ENCODE peak calls at places on chromosomes 2 and 18, in six cellular contexts. A is RWPE1, U is right lobe of liver, Z is choroid plexus epithelial cell, P is foreskin fibroblast, D is AG09319. Q is an unnamed sample.
A peak's percentile ranks its signal among the peaks of the same experiment; 100 is the strongest.

GRCh38 chr2:8957593-8957992 is 45.9 kb downstream of the MBOAT2 start:
- DNase-seq in P (no peak), D (no peak), U (no peak), A (no peak), Z (peak; percentile 41), Q (no peak)

GRCh38 chr2:190755796-190756415 is 107.0 kb downstream of the NAB1 start:
- DNase-seq in P (peak; percentile 67), D (no peak), U (no peak), A (no peak), Z (no peak), Q (no peak)

GRCh38 chr2:120283649-120284048 is 31.0 kb downstream of the RALB start:
- DNase-seq in D (no peak), A (no peak), Z (peak; percentile 86), U (no peak), P (no peak), Q (no peak)

GRCh38 chr18:50469380-50469781 is 90.5 kb upstream of the MAPK4 start:
- DNase-seq in D (no peak), P (no peak), A (no peak), Z (no peak), U (peak; percentile 88), Q (no peak)

GRCh38 chr2:176488446-176488845 is 219.2 kb downstream of the MTX2 start:
- DNase-seq in A (no peak), Z (no peak), U (no peak), P (peak; percentile 8), D (no peak), Q (no peak)

GRCh38 chr2:7430869-7431641 is 513.8 kb downstream of the RNF144A start:
- DNase-seq in Z (no peak), U (peak; percentile 65), D (no peak), A (no peak), P (peak; percentile 34), Q (no peak)

GRCh38 chr2:20062615-20063545 is 11.5 kb upstream of the LAPTM4A start:
- DNase-seq in U (no peak), Z (peak; percentile 95), A (no peak), P (peak; percentile 94), D (peak; percentile 84), Q (no peak)

GRCh38 chr2:217691920-217692666 is 310.7 kb downstream of the TNS1 start:
- DNase-seq in A (no peak), D (peak; percentile 77), U (peak; percentile 65), P (peak; percentile 64), Z (peak; percentile 39), Q (no peak)

GRCh38 chr2:172672114-172672513 is 63.5 kb upstream of the RAPGEF4 start:
- DNase-seq in D (no peak), U (no peak), P (peak; percentile 59), A (no peak), Z (no peak), Q (no peak)

GRCh38 chr2:110858135-110858737 is 125.9 kb downstream of the ACOXL start:
- DNase-seq in P (no peak), A (no peak), D (no peak), Z (no peak), U (no peak), Q (no peak)

GRCh38 chr2:188199716-188200128 is 92.0 kb upstream of the GULP1 start:
- DNase-seq in U (no peak), A (peak; percentile 67), Z (peak; percentile 89), D (no peak), P (peak; percentile 75), Q (no peak)

GRCh38 chr2:9127316-9127715 is 79.3 kb upstream of the ASAP2 start:
- DNase-seq in Z (no peak), A (no peak), U (no peak), P (no peak), D (no peak), Q (no peak)

GRCh38 chr2:228869601-228870264 is 401.4 kb downstream of the PID1 start:
- DNase-seq in Z (peak; percentile 29), U (no peak), D (no peak), A (no peak), P (peak; percentile 28), Q (no peak)

GRCh38 chr2:176227874-176228273 is 39.4 kb downstream of the HOXD1 start:
- DNase-seq in A (no peak), U (no peak), Z (no peak), P (no peak), D (no peak), Q (no peak)

GRCh38 chr2:230891108-230891507 is 26.4 kb downstream of the ITM2C start:
- DNase-seq in P (no peak), D (no peak), A (no peak), U (peak; percentile 16), Z (no peak), Q (no peak)

GRCh38 chr2:149613712-149614111 is 26.1 kb upstream of the MMADHC start:
- DNase-seq in D (peak; percentile 78), P (peak; percentile 85), A (no peak), U (no peak), Z (peak; percentile 78), Q (no peak)

GRCh38 chr2:129240061-129240460 is 739.4 kb upstream of the RAB6C start:
- DNase-seq in Z (no peak), A (no peak), D (no peak), U (no peak), P (no peak), Q (no peak)

GRCh38 chr2:239498981-239499633 is 98.3 kb upstream of the HDAC4 start:
- DNase-seq in A (no peak), Z (no peak), P (peak; percentile 20), D (no peak), U (no peak), Q (no peak)

GRCh38 chr2:219128401-219128800 is 32.2 kb downstream of the NHEJ1 start:
- DNase-seq in Z (peak; percentile 16), P (no peak), D (no peak), A (no peak), U (peak; percentile 53), Q (no peak)

GRCh38 chr2:140064241-140064640 is 1284.1 kb upstream of the NXPH2 start:
- DNase-seq in P (no peak), D (no peak), U (no peak), A (no peak), Z (no peak), Q (no peak)

GRCh38 chr2:159292157-159292556 is 5.7 kb upstream of the WDSUB1 start:
- DNase-seq in U (no peak), P (no peak), D (no peak), Z (no peak), A (no peak), Q (no peak)

GRCh38 chr2:167431949-167432348 is 543.7 kb downstream of the XIRP2 start:
- DNase-seq in A (no peak), U (no peak), Z (no peak), P (no peak), D (no peak), Q (no peak)

GRCh38 chr2:225064362-225064761 is 22.1 kb upstream of the DOCK10 start:
- DNase-seq in A (no peak), P (no peak), D (no peak), U (no peak), Z (no peak), Q (no peak)

GRCh38 chr2:195594248-195594647 is 62.8 kb upstream of the SLC39A10 start:
- DNase-seq in U (no peak), Z (no peak), D (no peak), A (no peak), P (no peak), Q (no peak)

GRCh38 chr2:29165362-29166236 is 50.4 kb downstream of the CLIP4 start:
- DNase-seq in Z (peak; percentile 92), P (peak; percentile 84), U (no peak), A (peak; percentile 25), D (peak; percentile 54), Q (peak; percentile 45)

GRCh38 chr2:86019121-86019520 is 86.6 kb downstream of the POLR1A start:
- DNase-seq in U (no peak), D (no peak), P (no peak), Z (no peak), A (no peak), Q (no peak)

GRCh38 chr2:152582081-152582480 is 135.2 kb downstream of the PRPF40A start:
- DNase-seq in A (no peak), U (no peak), Z (no peak), D (no peak), P (no peak), Q (peak; percentile 77)

GRCh38 chr18:41695441-41695840 is 259.6 kb upstream of the PIK3C3 start:
- DNase-seq in D (no peak), U (no peak), Z (peak; percentile 17), A (no peak), P (peak; percentile 2), Q (no peak)

GRCh38 chr2:152542995-152543481 is 174.2 kb downstream of the PRPF40A start:
- DNase-seq in U (no peak), P (peak; percentile 94), D (peak; percentile 62), Z (peak; percentile 93), A (peak; percentile 81), Q (peak; percentile 53)

GRCh38 chr2:178306351-178307073 is 112.2 kb downstream of the OSBPL6 start:
- DNase-seq in U (peak; percentile 62), P (peak; percentile 69), D (no peak), Z (peak; percentile 68), A (peak; percentile 28), Q (peak; percentile 62)
- TF ChIP-seq CTCF in U (peak; percentile 72), P (peak; percentile 68), D (peak; percentile 55), Z (peak; percentile 86), A (no peak), Q (peak; percentile 67)

GRCh38 chr2:127270663-127271062 is 23.3 kb downstream of the ERCC3 start:
- DNase-seq in A (no peak), D (no peak), U (no peak), Z (no peak), P (no peak), Q (no peak)
- TF ChIP-seq CTCF in A (no peak), D (no peak), U (peak; percentile 45), Z (no peak), P (no peak), Q (peak; percentile 26)

GRCh38 chr2:68643011-68643873 is at the start of gene PROKR1:
- DNase-seq in Z (no peak), D (no peak), A (peak; percentile 21), U (peak; percentile 76), P (peak; percentile 54), Q (peak; percentile 55)

GRCh38 chr2:68645523-68645922 is 2.1 kb downstream of the PROKR1 start:
- DNase-seq in U (no peak), A (no peak), D (no peak), P (no peak), Z (no peak), Q (peak; percentile 52)

GRCh38 chr2:68646303-68646702 is 2.9 kb downstream of the PROKR1 start:
- DNase-seq in A (no peak), D (no peak), U (no peak), P (peak; percentile 9), Z (peak; percentile 29), Q (peak; percentile 68)

DNA sequence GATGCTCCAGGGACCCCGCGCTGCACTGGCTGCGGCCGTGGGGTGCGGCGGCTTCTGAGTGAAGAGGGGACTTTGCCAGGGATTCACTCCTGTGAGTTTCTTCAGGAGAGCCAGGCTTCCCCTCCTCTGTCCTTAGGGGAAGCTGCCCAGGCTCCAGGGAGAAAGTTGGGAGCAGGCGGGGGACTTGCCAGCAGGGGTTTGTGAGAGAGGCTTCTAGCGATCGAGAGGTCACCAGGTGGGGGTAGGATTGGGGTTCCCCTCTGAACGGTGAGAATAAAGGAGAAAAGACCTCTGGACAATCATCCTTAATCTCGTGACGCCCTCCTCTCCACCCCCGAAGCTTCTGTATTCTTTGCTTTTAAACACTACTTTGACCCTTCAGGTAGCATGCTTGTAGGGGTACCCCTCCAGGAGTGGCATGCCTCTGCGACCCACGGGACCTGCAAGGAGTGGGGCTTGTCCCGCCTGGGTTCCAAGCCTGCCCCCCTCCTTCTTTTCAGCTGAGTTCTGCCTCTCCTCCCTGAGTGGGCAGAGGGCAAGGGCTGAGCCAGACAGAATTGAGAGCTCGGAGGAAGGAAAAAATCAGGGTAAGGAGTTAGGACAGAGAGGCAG is 601 bp downstream of the PROKR1 start:
- DNase-seq in U (no peak), A (no peak), Z (no peak), P (no peak), D (no peak), Q (no peak)
- TF ChIP-seq CTCF in U (no peak), A (no peak), Z (no peak), P (no peak), D (no peak), Q (no peak)

GRCh38 chr2:15724235-15724634 is 132.6 kb downstream of the DDX1 start:
- DNase-seq in D (no peak), Z (no peak), U (no peak), P (no peak), A (no peak), Q (no peak)
- TF ChIP-seq CTCF in D (no peak), Z (no peak), U (no peak), P (no peak), A (no peak), Q (no peak)

Q was measured in A673.